ENCODE peak calls at places on chromosomes 13 and 19, in six cellular contexts. One of them, this sample, is unnamed.
A peak's percentile ranks its signal among the peaks of the same experiment; 100 is the strongest.

GRCh38 chr13:29887030-29887557 is 36.7 kb upstream of the UBL3 start:
- DNase-seq in tibial nerve: no peak
- DNase-seq in CD8-positive, alpha-beta T cell: no peak
- DNase-seq in adrenal gland: no peak
- DNase-seq in kidney epithelial cell: no peak
- DNase-seq in left ventricle myocardium inferior: no peak
- DNase-seq in this sample: no peak

GRCh38 chr13:77616027-77616426 is 80.5 kb downstream of the SCEL start:
- DNase-seq in tibial nerve: no peak
- DNase-seq in CD8-positive, alpha-beta T cell: no peak
- DNase-seq in adrenal gland: no peak
- DNase-seq in kidney epithelial cell: no peak
- DNase-seq in left ventricle myocardium inferior: no peak
- DNase-seq in this sample: no peak

GRCh38 chr13:26257049-26257448 is 3.1 kb downstream of the CDK8 start:
- DNase-seq in tibial nerve: no peak
- DNase-seq in CD8-positive, alpha-beta T cell: no peak
- DNase-seq in adrenal gland: no peak
- DNase-seq in kidney epithelial cell: no peak
- DNase-seq in left ventricle myocardium inferior: no peak
- DNase-seq in this sample: no peak

GRCh38 chr13:27014406-27015359 is 156.9 kb downstream of the USP12 start:
- DNase-seq in tibial nerve: no peak
- DNase-seq in CD8-positive, alpha-beta T cell: no peak
- DNase-seq in adrenal gland: no peak
- DNase-seq in kidney epithelial cell: no peak
- DNase-seq in left ventricle myocardium inferior: no peak
- DNase-seq in this sample: no peak

GRCh38 chr13:42405665-42406390 is 133.9 kb downstream of the AKAP11 start:
- DNase-seq in tibial nerve: no peak
- DNase-seq in CD8-positive, alpha-beta T cell: peak; percentile 25
- DNase-seq in adrenal gland: no peak
- DNase-seq in kidney epithelial cell: no peak
- DNase-seq in left ventricle myocardium inferior: no peak
- DNase-seq in this sample: no peak

GRCh38 chr13:85431720-85432119 is 367.5 kb downstream of the SLITRK6 start:
- DNase-seq in tibial nerve: no peak
- DNase-seq in CD8-positive, alpha-beta T cell: no peak
- DNase-seq in adrenal gland: no peak
- DNase-seq in kidney epithelial cell: no peak
- DNase-seq in left ventricle myocardium inferior: no peak
- DNase-seq in this sample: no peak

GRCh38 chr19:11453468-11454341 is 18.3 kb downstream of the PRKCSH start:
- DNase-seq in tibial nerve: no peak
- DNase-seq in CD8-positive, alpha-beta T cell: no peak
- DNase-seq in adrenal gland: no peak
- DNase-seq in kidney epithelial cell: no peak
- DNase-seq in left ventricle myocardium inferior: no peak
- DNase-seq in this sample: no peak

GRCh38 chr19:55588738-55589137 is 8.1 kb upstream of the ZNF579 start:
- DNase-seq in tibial nerve: no peak
- DNase-seq in CD8-positive, alpha-beta T cell: no peak
- DNase-seq in adrenal gland: no peak
- DNase-seq in kidney epithelial cell: no peak
- DNase-seq in left ventricle myocardium inferior: no peak
- DNase-seq in this sample: no peak

GRCh38 chr13:91154954-91155353 is 192.5 kb upstream of the MIR17HG start:
- DNase-seq in tibial nerve: no peak
- DNase-seq in CD8-positive, alpha-beta T cell: no peak
- DNase-seq in adrenal gland: no peak
- DNase-seq in kidney epithelial cell: no peak
- DNase-seq in left ventricle myocardium inferior: no peak
- DNase-seq in this sample: no peak

GRCh38 chr19:3844596-3844995 is 24.2 kb downstream of the ZFR2 start:
- DNase-seq in tibial nerve: no peak
- DNase-seq in CD8-positive, alpha-beta T cell: no peak
- DNase-seq in adrenal gland: no peak
- DNase-seq in kidney epithelial cell: no peak
- DNase-seq in left ventricle myocardium inferior: no peak
- DNase-seq in this sample: no peak

GRCh38 chr19:17893766-17894165 is 22.0 kb downstream of the SLC5A5 start:
- DNase-seq in tibial nerve: no peak
- DNase-seq in CD8-positive, alpha-beta T cell: no peak
- DNase-seq in adrenal gland: no peak
- DNase-seq in kidney epithelial cell: no peak
- DNase-seq in left ventricle myocardium inferior: no peak
- DNase-seq in this sample: no peak

GRCh38 chr13:70347947-70348620 is 239.8 kb upstream of the KLHL1 start:
- DNase-seq in tibial nerve: no peak
- DNase-seq in CD8-positive, alpha-beta T cell: no peak
- DNase-seq in adrenal gland: no peak
- DNase-seq in kidney epithelial cell: no peak
- DNase-seq in left ventricle myocardium inferior: no peak
- DNase-seq in this sample: peak; percentile 18

GRCh38 chr19:50705422-50706019 is 14.1 kb downstream of the SHANK1 start:
- DNase-seq in tibial nerve: no peak
- DNase-seq in CD8-positive, alpha-beta T cell: peak; percentile 26
- DNase-seq in adrenal gland: peak; percentile 57
- DNase-seq in kidney epithelial cell: peak; percentile 18
- DNase-seq in left ventricle myocardium inferior: no peak
- DNase-seq in this sample: no peak

GRCh38 chr13:102799544-102800144 is 725 bp downstream of the BIVM start:
- DNase-seq in tibial nerve: no peak
- DNase-seq in CD8-positive, alpha-beta T cell: peak; percentile 13
- DNase-seq in adrenal gland: peak; percentile 33
- DNase-seq in kidney epithelial cell: no peak
- DNase-seq in left ventricle myocardium inferior: no peak
- DNase-seq in this sample: no peak

GRCh38 chr19:38134538-38135149 is 89.4 kb downstream of the DPF1 start:
- DNase-seq in tibial nerve: no peak
- DNase-seq in CD8-positive, alpha-beta T cell: peak; percentile 19
- DNase-seq in adrenal gland: no peak
- DNase-seq in kidney epithelial cell: no peak
- DNase-seq in left ventricle myocardium inferior: no peak
- DNase-seq in this sample: peak; percentile 34

GRCh38 chr19:1395194-1396018 is 5.9 kb downstream of the GAMT start:
- DNase-seq in tibial nerve: no peak
- DNase-seq in CD8-positive, alpha-beta T cell: no peak
- DNase-seq in adrenal gland: no peak
- DNase-seq in kidney epithelial cell: no peak
- DNase-seq in left ventricle myocardium inferior: no peak
- DNase-seq in this sample: peak; percentile 68

GRCh38 chr13:60467098-60467497 is 70.1 kb downstream of the TDRD3 start:
- DNase-seq in tibial nerve: no peak
- DNase-seq in CD8-positive, alpha-beta T cell: no peak
- DNase-seq in adrenal gland: no peak
- DNase-seq in kidney epithelial cell: no peak
- DNase-seq in left ventricle myocardium inferior: no peak
- DNase-seq in this sample: no peak

GRCh38 chr19:6817179-6817578 is 44.7 kb downstream of the VAV1 start:
- DNase-seq in tibial nerve: no peak
- DNase-seq in CD8-positive, alpha-beta T cell: no peak
- DNase-seq in adrenal gland: no peak
- DNase-seq in kidney epithelial cell: no peak
- DNase-seq in left ventricle myocardium inferior: no peak
- DNase-seq in this sample: no peak

GRCh38 chr13:106182404-106182803 is 353.1 kb downstream of the EFNB2 start:
- DNase-seq in tibial nerve: no peak
- DNase-seq in CD8-positive, alpha-beta T cell: no peak
- DNase-seq in adrenal gland: no peak
- DNase-seq in kidney epithelial cell: peak; percentile 86
- DNase-seq in left ventricle myocardium inferior: no peak
- DNase-seq in this sample: no peak

GRCh38 chr19:30106417-30107095 is 164.5 kb downstream of the URI1 start:
- DNase-seq in tibial nerve: no peak
- DNase-seq in CD8-positive, alpha-beta T cell: no peak
- DNase-seq in adrenal gland: no peak
- DNase-seq in kidney epithelial cell: no peak
- DNase-seq in left ventricle myocardium inferior: no peak
- DNase-seq in this sample: no peak

GRCh38 chr13:102726430-102726829 is 31.6 kb upstream of the METTL21C start:
- DNase-seq in tibial nerve: no peak
- DNase-seq in CD8-positive, alpha-beta T cell: no peak
- DNase-seq in adrenal gland: no peak
- DNase-seq in kidney epithelial cell: no peak
- DNase-seq in left ventricle myocardium inferior: no peak
- DNase-seq in this sample: no peak

GRCh38 chr19:6751189-6751588 is 11.7 kb downstream of the TRIP10 start:
- DNase-seq in tibial nerve: no peak
- DNase-seq in CD8-positive, alpha-beta T cell: no peak
- DNase-seq in adrenal gland: no peak
- DNase-seq in kidney epithelial cell: no peak
- DNase-seq in left ventricle myocardium inferior: no peak
- DNase-seq in this sample: no peak

GRCh38 chr13:110564472-110564985 is 3.0 kb upstream of the RAB20 start:
- DNase-seq in tibial nerve: no peak
- DNase-seq in CD8-positive, alpha-beta T cell: no peak
- DNase-seq in adrenal gland: no peak
- DNase-seq in kidney epithelial cell: no peak
- DNase-seq in left ventricle myocardium inferior: no peak
- DNase-seq in this sample: no peak

GRCh38 chr13:110566201-110566600 is 4.7 kb upstream of the RAB20 start:
- DNase-seq in tibial nerve: no peak
- DNase-seq in CD8-positive, alpha-beta T cell: no peak
- DNase-seq in adrenal gland: no peak
- DNase-seq in kidney epithelial cell: no peak
- DNase-seq in left ventricle myocardium inferior: no peak
- DNase-seq in this sample: no peak

GRCh38 chr13:110563463-110563774 is 1.9 kb upstream of the RAB20 start:
- DNase-seq in tibial nerve: no peak
- DNase-seq in CD8-positive, alpha-beta T cell: no peak
- DNase-seq in adrenal gland: no peak
- DNase-seq in kidney epithelial cell: no peak
- DNase-seq in left ventricle myocardium inferior: no peak
- DNase-seq in this sample: no peak

GRCh38 chr13:110562696-110563462 is 1.4 kb upstream of the RAB20 start:
- DNase-seq in tibial nerve: no peak
- DNase-seq in CD8-positive, alpha-beta T cell: no peak
- DNase-seq in adrenal gland: peak; percentile 68
- DNase-seq in kidney epithelial cell: no peak
- DNase-seq in left ventricle myocardium inferior: no peak
- DNase-seq in this sample: no peak

GRCh38 chr13:110565296-110565695 is 3.8 kb upstream of the RAB20 start:
- DNase-seq in tibial nerve: no peak
- DNase-seq in CD8-positive, alpha-beta T cell: no peak
- DNase-seq in adrenal gland: no peak
- DNase-seq in kidney epithelial cell: no peak
- DNase-seq in left ventricle myocardium inferior: no peak
- DNase-seq in this sample: no peak
- TF ChIP-seq CTCF in tibial nerve: no peak
- TF ChIP-seq CTCF in CD8-positive, alpha-beta T cell: no peak
- TF ChIP-seq CTCF in adrenal gland: no peak
- TF ChIP-seq CTCF in kidney epithelial cell: peak; percentile 15
- TF ChIP-seq CTCF in left ventricle myocardium inferior: no peak
- TF ChIP-seq CTCF in this sample: no peak

GRCh38 chr13:110874508-110874960 is 40.3 kb downstream of the ANKRD10 start:
- DNase-seq in tibial nerve: peak; percentile 81
- DNase-seq in CD8-positive, alpha-beta T cell: peak; percentile 20
- DNase-seq in adrenal gland: peak; percentile 88
- DNase-seq in kidney epithelial cell: no peak
- DNase-seq in left ventricle myocardium inferior: peak; percentile 90
- DNase-seq in this sample: peak; percentile 88
- H3K4me3 ChIP-seq in tibial nerve: peak overlapping the region; percentile 11
- H3K4me3 ChIP-seq in CD8-positive, alpha-beta T cell: peak overlapping the region; percentile 30
- H3K4me3 ChIP-seq in adrenal gland: no peak overlapping the region
- H3K4me3 ChIP-seq in kidney epithelial cell: peak overlapping the region; percentile 29
- H3K4me3 ChIP-seq in left ventricle myocardium inferior: peak overlapping the region; percentile 63
- H3K4me3 ChIP-seq in this sample: no peak overlapping the region

GRCh38 chr19:10328558-10329429 is 4.5 kb downstream of the RAVER1 start:
- DNase-seq in tibial nerve: no peak
- DNase-seq in CD8-positive, alpha-beta T cell: no peak
- DNase-seq in adrenal gland: no peak
- DNase-seq in kidney epithelial cell: no peak
- DNase-seq in left ventricle myocardium inferior: no peak
- DNase-seq in this sample: no peak
- H3K36me3 ChIP-seq in tibial nerve: peaks cover 71% of the 10 kb centered on the region
- H3K36me3 ChIP-seq in CD8-positive, alpha-beta T cell: peaks cover 43% of the 10 kb centered on the region
- H3K36me3 ChIP-seq in adrenal gland: no peaks in the 10 kb centered on the region
- H3K36me3 ChIP-seq in kidney epithelial cell: peaks cover 6% of the 10 kb centered on the region
- H3K36me3 ChIP-seq in left ventricle myocardium inferior: peaks cover 69% of the 10 kb centered on the region
- H3K36me3 ChIP-seq in this sample: peaks cover 33% of the 10 kb centered on the region

GRCh38 chr13:48636550-48636949 is 17.2 kb upstream of the CYSLTR2 start:
- DNase-seq in tibial nerve: no peak
- DNase-seq in CD8-positive, alpha-beta T cell: no peak
- DNase-seq in adrenal gland: no peak
- DNase-seq in kidney epithelial cell: no peak
- DNase-seq in left ventricle myocardium inferior: no peak
- DNase-seq in this sample: no peak
- TF ChIP-seq CTCF in tibial nerve: no peak
- TF ChIP-seq CTCF in CD8-positive, alpha-beta T cell: no peak
- TF ChIP-seq CTCF in adrenal gland: no peak
- TF ChIP-seq CTCF in kidney epithelial cell: no peak
- TF ChIP-seq CTCF in left ventricle myocardium inferior: no peak
- TF ChIP-seq CTCF in this sample: no peak

GRCh38 chr19:43591904-43592772 is 3.8 kb downstream of the IRGQ start:
- DNase-seq in tibial nerve: no peak
- DNase-seq in CD8-positive, alpha-beta T cell: no peak
- DNase-seq in adrenal gland: no peak
- DNase-seq in kidney epithelial cell: no peak
- DNase-seq in left ventricle myocardium inferior: no peak
- DNase-seq in this sample: no peak
- H3K4me3 ChIP-seq in tibial nerve: no peak overlapping the region
- H3K4me3 ChIP-seq in CD8-positive, alpha-beta T cell: no peak overlapping the region
- H3K4me3 ChIP-seq in adrenal gland: no peak overlapping the region
- H3K4me3 ChIP-seq in kidney epithelial cell: no peak overlapping the region
- H3K4me3 ChIP-seq in left ventricle myocardium inferior: no peak overlapping the region
- H3K4me3 ChIP-seq in this sample: no peak overlapping the region

DNA sequence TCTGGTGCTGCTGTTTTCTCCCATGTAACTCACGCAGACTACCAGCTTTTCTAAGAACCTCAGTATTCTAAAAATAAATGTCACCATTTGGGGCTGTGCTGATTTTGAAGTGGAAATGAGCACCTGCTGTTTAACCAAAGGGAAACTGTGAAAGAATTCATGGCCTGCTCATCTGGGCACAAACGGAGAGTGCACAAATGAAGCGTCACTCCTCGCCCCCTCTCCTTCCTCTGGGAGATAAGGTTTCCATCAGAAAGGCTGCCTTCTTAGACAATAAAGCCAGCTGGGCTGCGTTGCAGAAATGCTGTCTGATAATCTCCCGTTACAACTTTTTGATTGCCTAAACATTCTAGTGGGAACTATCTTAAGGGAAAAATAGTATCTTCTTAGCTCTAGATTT is 73.7 kb upstream of the SLC15A1 start:
- DNase-seq in tibial nerve: no peak
- DNase-seq in CD8-positive, alpha-beta T cell: no peak
- DNase-seq in adrenal gland: no peak
- DNase-seq in kidney epithelial cell: no peak
- DNase-seq in left ventricle myocardium inferior: no peak
- DNase-seq in this sample: no peak
- H3K36me3 ChIP-seq in tibial nerve: peaks cover 88% of the 10 kb centered on the region
- H3K36me3 ChIP-seq in CD8-positive, alpha-beta T cell: peaks cover 62% of the 10 kb centered on the region
- H3K36me3 ChIP-seq in adrenal gland: no peaks in the 10 kb centered on the region
- H3K36me3 ChIP-seq in kidney epithelial cell: no peaks in the 10 kb centered on the region
- H3K36me3 ChIP-seq in left ventricle myocardium inferior: peaks cover 73% of the 10 kb centered on the region
- H3K36me3 ChIP-seq in this sample: no peaks in the 10 kb centered on the region